ENCODE peak calls at places on chromosomes 5 and 9, in ten cellular contexts. S, W, H, U, N, K, G, Z, L and C are unnamed samples.

GRCh38 chr9:133142657-133143592 is 20.8 kb downstream of the GBGT1 start:
- DNase-seq in S (peak; percentile 72), W (no peak), H (peak; percentile 65), U (no peak), N (no peak), K (no peak), G (peak; percentile 60), Z (no peak), L (no peak), C (no peak)

GRCh38 chr5:136197462-136198142 is 4.6 kb upstream of the SMIM32 start:
- DNase-seq in S (no peak), W (no peak), H (no peak), U (no peak), N (no peak), K (no peak), G (no peak), Z (no peak), L (no peak), C (no peak)

GRCh38 chr5:135977375-135977928 is 22.7 kb upstream of the LECT2 start:
- DNase-seq in S (peak; percentile 76), W (no peak), H (peak; percentile 60), U (peak; percentile 69), N (no peak), K (no peak), G (peak; percentile 30), Z (no peak), L (peak; percentile 73), C (no peak)

GRCh38 chr5:96024683-96025475 is 63.2 kb upstream of the ELL2 start:
- DNase-seq in S (no peak), W (no peak), H (no peak), U (no peak), N (no peak), K (no peak), G (no peak), Z (no peak), L (no peak), C (no peak)

GRCh38 chr5:145775893-145776444 is 59.2 kb downstream of the PRELID2 start:
- DNase-seq in S (no peak), W (no peak), H (no peak), U (no peak), N (peak; percentile 93), K (no peak), G (no peak), Z (peak; percentile 55), L (peak; percentile 47), C (no peak)

GRCh38 chr5:54760182-54760935 is 225.0 kb downstream of the ESM1 start:
- DNase-seq in S (no peak), W (no peak), H (no peak), U (no peak), N (no peak), K (no peak), G (no peak), Z (no peak), L (no peak), C (no peak)

GRCh38 chr5:140111043-140111858 is 2.7 kb upstream of the PURA start:
- DNase-seq in S (peak; percentile 64), W (no peak), H (no peak), U (no peak), N (no peak), K (no peak), G (no peak), Z (no peak), L (no peak), C (no peak)

GRCh38 chr9:72213906-72214305 is 64.7 kb downstream of the GDA start:
- DNase-seq in S (no peak), W (no peak), H (no peak), U (no peak), N (no peak), K (no peak), G (no peak), Z (no peak), L (no peak), C (no peak)

GRCh38 chr5:11918463-11919045 is 14.3 kb upstream of the CTNND2 start:
- DNase-seq in S (no peak), W (no peak), H (no peak), U (no peak), N (no peak), K (no peak), G (no peak), Z (no peak), L (no peak), C (peak; percentile 67)